ENCODE peak calls at places on chromosomes 12 and 14, in six cellular contexts. Q is GM23248, C is A549, J is GM23338, O is neuronal stem cell, H is astrocyte. E is an unnamed sample.

GRCh38 chr12:111893287-111893686 is 51.3 kb downstream of the MAPKAPK5 start:
- DNase-seq in H (peak; percentile 30), J (no peak), Q (no peak), O (no peak), C (no peak), E (no peak)

GRCh38 chr12:34396861-34397590 is 374.7 kb downstream of the ALG10 start:
- DNase-seq in C (no peak), Q (no peak), J (no peak), O (no peak), H (no peak), E (no peak)

GRCh38 chr12:118617922-118618450 is 241.6 kb downstream of the SUDS3 start:
- DNase-seq in J (peak; percentile 36), C (no peak), Q (no peak), H (no peak), O (no peak), E (no peak)

GRCh38 chr14:91311284-91311662 is 66.8 kb upstream of the GPR68 start:
- DNase-seq in J (no peak), H (no peak), O (no peak), Q (no peak), C (no peak), E (no peak)

GRCh38 chr14:73173092-73173735 is 36.9 kb downstream of the PSEN1 start:
- DNase-seq in O (peak; percentile 6), H (peak; percentile 39), C (peak; percentile 60), Q (peak; percentile 70), J (peak; percentile 37), E (no peak)

GRCh38 chr14:24059841-24060388 is 8.1 kb downstream of the CARMIL3 start:
- DNase-seq in J (no peak), H (no peak), O (no peak), Q (no peak), C (no peak), E (no peak)

GRCh38 chr12:15801770-15802393 is 12.7 kb upstream of the EPS8 start:
- DNase-seq in J (no peak), Q (no peak), H (peak; percentile 48), O (no peak), C (peak; percentile 26), E (peak; percentile 86)

GRCh38 chr14:64569108-64570045 is 19.6 kb downstream of the PPP1R36 start:
- DNase-seq in O (no peak), H (peak; percentile 64), J (peak; percentile 19), C (peak; percentile 82), Q (peak; percentile 94), E (peak; percentile 13)

GRCh38 chr14:77067632-77068514 is 30.2 kb upstream of the CIPC start:
- DNase-seq in H (peak; percentile 22), C (peak; percentile 79), J (peak; percentile 91), Q (peak; percentile 82), O (peak; percentile 46), E (no peak)

DNA sequence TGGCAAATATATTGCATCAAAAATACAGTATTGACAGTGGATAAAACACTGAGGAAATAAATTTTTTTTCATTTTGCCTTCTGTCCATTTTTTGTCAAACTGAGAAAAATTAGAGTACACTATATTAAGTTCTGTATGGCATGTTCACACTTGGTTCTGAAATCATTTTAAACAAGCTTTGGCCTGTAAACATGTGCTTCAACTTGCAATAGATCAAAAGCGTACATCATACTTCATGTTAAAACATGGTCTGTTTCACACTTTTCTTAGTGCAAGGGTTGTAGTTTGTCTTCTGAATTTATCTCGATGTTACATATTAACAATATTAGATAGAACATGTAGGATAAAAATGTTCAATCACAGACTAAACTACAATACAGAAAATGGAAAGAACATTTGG is 208.0 kb downstream of the PCNX1 start:
- DNase-seq in O (no peak), Q (no peak), H (no peak), J (no peak), C (no peak), E (peak; percentile 40)
- H3K4me2 ChIP-seq in O (no peak overlapping the region), Q (no peak overlapping the region), H (no peak overlapping the region), J (no peak overlapping the region), C (no peak overlapping the region), E (no peak overlapping the region)

DNA sequence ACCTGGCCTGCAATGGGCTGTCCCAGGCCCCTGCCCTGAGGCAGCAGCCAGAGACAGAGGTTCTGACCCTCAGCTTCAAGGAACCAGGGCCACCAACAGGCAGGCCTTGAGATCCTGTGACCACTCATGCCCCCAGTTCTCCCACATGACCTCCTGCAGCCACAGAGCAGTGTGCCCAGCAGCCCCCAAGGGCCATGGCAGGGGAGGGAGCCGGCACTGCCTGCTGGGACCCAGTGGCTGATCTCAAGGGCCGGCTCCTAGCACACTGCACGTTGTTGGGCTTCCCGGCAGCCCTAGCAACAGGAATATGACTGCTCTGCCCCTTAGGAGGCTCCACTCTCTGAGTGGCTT is 14.8 kb downstream of the DEGS2 start:
- DNase-seq in O (no peak), H (no peak), C (no peak), J (no peak), Q (no peak), E (no peak)
- H3K4me3 ChIP-seq in O (no peak overlapping the region), H (no peak overlapping the region), C (no peak overlapping the region), J (no peak overlapping the region), Q (no peak overlapping the region), E (no peak overlapping the region)

GRCh38 chr12:21911832-21912231 is 29.4 kb downstream of the ABCC9 start:
- DNase-seq in J (no peak), O (no peak), C (no peak), H (no peak), Q (no peak), E (no peak)

GRCh38 chr12:21913823-21914222 is 27.4 kb downstream of the ABCC9 start:
- DNase-seq in H (no peak), Q (peak; percentile 42), C (no peak), J (no peak), O (no peak), E (no peak)

GRCh38 chr12:21906919-21907642 is 34.1 kb downstream of the ABCC9 start:
- DNase-seq in C (no peak), H (peak; percentile 30), Q (peak; percentile 86), J (no peak), O (no peak), E (no peak)

GRCh38 chr12:21912318-21912717 is 28.9 kb downstream of the ABCC9 start:
- DNase-seq in O (no peak), C (no peak), J (no peak), Q (peak; percentile 88), H (peak; percentile 32), E (no peak)

DNA sequence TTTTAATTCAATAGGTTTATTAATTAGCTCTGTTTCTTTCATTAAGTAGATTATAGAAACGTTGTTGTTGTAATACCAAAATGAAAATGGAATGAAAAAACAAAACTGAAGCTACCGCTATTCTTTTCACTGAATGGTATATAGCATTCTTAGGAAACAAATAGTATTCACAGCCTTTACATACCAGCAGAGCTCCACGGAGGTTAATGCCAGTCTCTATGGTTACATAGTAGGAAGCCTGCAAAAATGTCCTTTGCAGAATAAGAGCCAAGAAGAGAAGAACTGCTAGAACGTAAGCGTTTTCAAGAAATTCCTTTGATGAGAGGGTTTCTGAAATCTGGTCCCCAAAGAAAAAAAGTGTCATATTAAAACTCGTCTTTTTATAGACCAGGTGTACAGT is 30.6 kb downstream of the ABCC9 start:
- DNase-seq in Q (no peak), O (peak; percentile 45), J (peak; percentile 68), C (no peak), H (no peak), E (no peak)
- H3K4me1 ChIP-seq in Q (peaks cover 62% of the 10 kb centered on the region), O (no peaks in the 10 kb centered on the region), J (no peaks in the 10 kb centered on the region), C (no peaks in the 10 kb centered on the region), H (peaks cover 5% of the 10 kb centered on the region), E (no peaks in the 10 kb centered on the region)

GRCh38 chr14:49982522-49982951 is 89.7 kb downstream of the ARF6 start:
- DNase-seq in J (no peak), Q (peak; percentile 94), O (no peak), H (peak; percentile 93), C (peak; percentile 45), E (no peak)
- H3K4me2 ChIP-seq in J (no peak overlapping the region), Q (peak overlapping the region; percentile 78), O (no peak overlapping the region), H (peak overlapping the region; percentile 58), C (peak overlapping the region; percentile 76), E (peak overlapping the region; percentile 65)